ENCODE peak calls at places on chromosomes 3 and 15, in seven cellular contexts. W is IMR-90, R is H9, E is H1, X is neuronal stem cell, Q is mesenchymal stem cell, H is trophoblast cell. D is an unnamed sample.

GRCh38 chr3:25433106-25433505 is 5.0 kb downstream of the RARB start:
- DNase-seq in X (no peak), W (no peak), H (no peak), R (no peak), Q (no peak), E (no peak), D (no peak)

GRCh38 chr15:101146118-101146702 is 105.6 kb downstream of the CHSY1 start:
- DNase-seq in R (no peak), Q (no peak), H (no peak), X (no peak), W (no peak), E (no peak), D (no peak)

GRCh38 chr3:197335428-197336132 is 37.2 kb upstream of the DLG1 start:
- DNase-seq in R (no peak), H (no peak), W (no peak), X (no peak), E (no peak), Q (no peak), D (no peak)

GRCh38 chr15:90956551-90957104 is 1.9 kb downstream of the RCCD1 start:
- DNase-seq in E (no peak), Q (peak; percentile 79), W (peak; percentile 70), X (peak; percentile 81), R (peak; percentile 85), H (peak; percentile 86), D (peak; percentile 88)

GRCh38 chr3:69914395-69914794 is 85.1 kb upstream of the SAMMSON start:
- DNase-seq in R (no peak), Q (no peak), E (no peak), W (peak; percentile 16), H (no peak), X (no peak), D (peak; percentile 16)

GRCh38 chr15:40279437-40280141 is 3.3 kb downstream of the ANKRD63 start:
- DNase-seq in X (peak; percentile 75), W (no peak), R (peak; percentile 90), E (no peak), Q (peak; percentile 54), H (peak; percentile 56), D (peak; percentile 78)

GRCh38 chr3:115403791-115404190 is 219.5 kb upstream of the GAP43 start:
- DNase-seq in Q (no peak), H (no peak), E (no peak), R (no peak), X (no peak), W (no peak), D (peak; percentile 79)

GRCh38 chr15:72827216-72827615 is 43.7 kb upstream of the ADPGK start:
- DNase-seq in W (peak; percentile 17), H (no peak), Q (no peak), X (no peak), E (no peak), R (no peak), D (no peak)

GRCh38 chr3:71964170-71964569 is 179.2 kb upstream of the PROK2 start:
- DNase-seq in E (no peak), R (no peak), W (no peak), Q (no peak), X (no peak), H (no peak), D (no peak)

GRCh38 chr15:67873777-67874176 is 33.9 kb upstream of the RNU6-1 start:
- DNase-seq in X (no peak), Q (no peak), R (no peak), W (no peak), E (no peak), H (no peak), D (no peak)

GRCh38 chr3:160447544-160447943 is 2.0 kb downstream of the TRIM59 start:
- DNase-seq in R (no peak), H (no peak), E (no peak), Q (peak; percentile 68), W (peak; percentile 52), X (no peak), D (no peak)

GRCh38 chr15:53072077-53072476 is 281.9 kb upstream of the ONECUT1 start:
- DNase-seq in X (peak; percentile 82), H (peak; percentile 6), W (peak; percentile 8), Q (peak; percentile 2), E (peak; percentile 77), R (peak; percentile 88), D (peak; percentile 92)

GRCh38 chr3:194756460-194757355 is 71.0 kb downstream of the FAM43A start:
- DNase-seq in W (no peak), E (no peak), Q (no peak), X (no peak), R (no peak), H (no peak), D (no peak)

GRCh38 chr3:157082305-157082981 is 77.5 kb downstream of the CCNL1 start:
- DNase-seq in X (no peak), Q (peak; percentile 80), W (peak; percentile 88), E (no peak), H (no peak), R (no peak), D (no peak)

GRCh38 chr3:192514081-192514753 is 213.1 kb downstream of the FGF12 start:
- DNase-seq in Q (peak; percentile 26), X (peak; percentile 67), R (peak; percentile 56), W (no peak), H (peak; percentile 6), E (no peak), D (peak; percentile 82)

GRCh38 chr15:70320077-70320830 is 222.5 kb upstream of the TLE3 start:
- DNase-seq in E (no peak), R (no peak), H (no peak), X (no peak), W (no peak), Q (no peak), D (no peak)

GRCh38 chr3:193174137-193174536 is 66.9 kb upstream of the PLAAT1 start:
- DNase-seq in Q (no peak), R (no peak), E (no peak), W (no peak), X (no peak), H (no peak), D (no peak)

GRCh38 chr3:179148446-179149238 is 485 bp downstream of the PIK3CA start:
- DNase-seq in W (peak; percentile 28), Q (peak; percentile 65), X (peak; percentile 41), H (peak; percentile 51), R (no peak), E (no peak), D (peak; percentile 70)

GRCh38 chr15:36024066-36024465 is 478.1 kb upstream of the DPH6 start:
- DNase-seq in Q (peak; percentile 50), H (no peak), E (no peak), X (no peak), R (no peak), W (peak; percentile 27), D (no peak)

DNA sequence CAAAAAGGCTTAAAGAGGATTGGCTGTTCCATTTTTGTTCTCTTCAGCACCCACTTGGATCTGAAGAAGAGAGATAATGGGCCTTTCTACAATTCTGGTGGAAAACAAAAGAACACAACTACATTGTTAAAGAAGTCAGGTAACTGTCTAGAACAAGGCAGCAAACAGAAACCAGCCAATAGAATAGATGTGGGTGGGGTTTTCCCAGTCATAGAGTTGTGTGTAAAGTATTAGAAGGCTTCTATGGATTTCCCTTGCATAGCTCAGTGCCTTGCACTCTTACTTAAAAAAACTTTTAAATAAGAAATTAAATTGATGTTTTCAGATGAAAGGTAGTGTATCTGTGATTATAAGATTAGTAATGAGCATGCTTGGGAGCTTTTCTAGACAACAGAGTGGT is 462.7 kb upstream of the ATP11B start:
- DNase-seq in E (no peak), Q (no peak), H (no peak), X (no peak), R (no peak), W (no peak), D (no peak)
- H2BK5ac ChIP-seq in E (no peak overlapping the region), Q (no peak overlapping the region), H (no peak overlapping the region), X (no peak overlapping the region), R (no peak overlapping the region), W (no peak overlapping the region), D (no peak overlapping the region)

GRCh38 chr3:19547665-19548464 is 386.2 kb downstream of the EFHB start:
- DNase-seq in Q (no peak), W (no peak), H (no peak), E (no peak), X (no peak), R (no peak), D (no peak)
- H2BK5ac ChIP-seq in Q (no peak overlapping the region), W (no peak overlapping the region), H (no peak overlapping the region), E (no peak overlapping the region), X (no peak overlapping the region), R (no peak overlapping the region), D (no peak overlapping the region)

GRCh38 chr3:118984699-118985098 is 49.9 kb downstream of the IGSF11 start:
- DNase-seq in E (no peak), R (no peak), Q (no peak), W (no peak), H (peak; percentile 28), X (no peak), D (peak; percentile 64)
- H2BK5ac ChIP-seq in E (no peak overlapping the region), R (no peak overlapping the region), Q (no peak overlapping the region), W (no peak overlapping the region), H (no peak overlapping the region), X (no peak overlapping the region), D (no peak overlapping the region)

GRCh38 chr15:48572823-48573222 is 72.7 kb downstream of the FBN1 start:
- DNase-seq in E (no peak), H (no peak), R (no peak), W (no peak), X (no peak), Q (no peak), D (peak; percentile 55)

GRCh38 chr15:48571510-48571909 is 74.0 kb downstream of the FBN1 start:
- DNase-seq in W (no peak), H (no peak), X (no peak), Q (no peak), E (no peak), R (no peak), D (no peak)

GRCh38 chr15:48570838-48571237 is 74.7 kb downstream of the FBN1 start:
- DNase-seq in H (no peak), R (no peak), W (no peak), X (no peak), E (no peak), Q (no peak), D (no peak)

GRCh38 chr15:48566669-48567068 is 78.8 kb downstream of the FBN1 start:
- DNase-seq in E (no peak), W (peak; percentile 65), X (no peak), R (no peak), Q (peak; percentile 62), H (peak; percentile 89), D (no peak)

GRCh38 chr15:48569591-48570302 is 75.8 kb downstream of the FBN1 start:
- DNase-seq in R (no peak), Q (no peak), E (no peak), W (no peak), X (no peak), H (no peak), D (no peak)
- H2BK5ac ChIP-seq in R (no peak overlapping the region), Q (no peak overlapping the region), E (no peak overlapping the region), W (no peak overlapping the region), X (no peak overlapping the region), H (no peak overlapping the region), D (no peak overlapping the region)

GRCh38 chr3:134798681-134799311 is 3.7 kb downstream of the EPHB1 start:
- DNase-seq in E (no peak), Q (no peak), R (no peak), W (no peak), X (no peak), H (no peak), D (no peak)
- H2BK5ac ChIP-seq in E (no peak overlapping the region), Q (no peak overlapping the region), R (no peak overlapping the region), W (no peak overlapping the region), X (no peak overlapping the region), H (no peak overlapping the region), D (no peak overlapping the region)

D was measured in mesendoderm.